ENCODE peak calls at places on chromosomes 12 and 14, in four cellular contexts. M is AG04449, W is hepatocyte, R is transverse colon. H is an unnamed sample.
A peak's percentile ranks its signal among the peaks of the same experiment; 100 is the strongest.

GRCh38 chr12:51823875-51824565 is 24.5 kb downstream of the FIGNL2 start:
- DNase-seq in M (peak; percentile 24), W (peak; percentile 82), R (peak; percentile 34), H (no peak)

GRCh38 chr12:51884676-51885229 is 3.1 kb upstream of the ANKRD33 start:
- DNase-seq in M (no peak), W (peak; percentile 72), R (no peak), H (no peak)

GRCh38 chr14:51597511-51597920 is 54.2 kb upstream of the FRMD6 start:
- DNase-seq in M (peak; percentile 86), W (no peak), R (no peak), H (no peak)

GRCh38 chr12:109934026-109934425 is 34.0 kb downstream of the TCHP start:
- DNase-seq in M (no peak), W (no peak), R (no peak), H (no peak)

GRCh38 chr12:23002381-23002780 is 377.4 kb downstream of the ETNK1 start:
- DNase-seq in M (no peak), W (no peak), R (no peak), H (no peak)

GRCh38 chr12:110203546-110203945 is 77.5 kb upstream of the ATP2A2 start:
- DNase-seq in M (no peak), W (no peak), R (no peak), H (no peak)

GRCh38 chr12:1318327-1319031 is 275.9 kb downstream of the FBXL14 start:
- DNase-seq in M (peak; percentile 29), W (peak; percentile 28), R (no peak), H (no peak)

GRCh38 chr14:36238666-36239363 is 62.3 kb upstream of the PTCSC3 start:
- DNase-seq in M (no peak), W (no peak), R (no peak), H (peak; percentile 12)

GRCh38 chr14:85528080-85528881 is 1.7 kb upstream of the FLRT2 start:
- DNase-seq in M (peak; percentile 72), W (peak; percentile 81), R (no peak), H (peak; percentile 62)

GRCh38 chr14:65472189-65472588 is 59.7 kb downstream of the FUT8 start:
- DNase-seq in M (no peak), W (no peak), R (no peak), H (no peak)

GRCh38 chr12:68800294-68800693 is 7.7 kb upstream of the MDM2 start:
- DNase-seq in M (no peak), W (no peak), R (no peak), H (no peak)

GRCh38 chr12:124172646-124173045 is 122.2 kb upstream of the RFLNA start:
- DNase-seq in M (no peak), W (no peak), R (no peak), H (no peak)

GRCh38 chr12:6765634-6766581 is at the start of gene PTMS:
- DNase-seq in M (no peak), W (peak; percentile 91), R (peak; percentile 79), H (no peak)

GRCh38 chr12:3727877-3728632 is 24.9 kb downstream of the CRACR2A start:
- DNase-seq in M (no peak), W (no peak), R (no peak), H (no peak)

GRCh38 chr12:7609480-7609879 is 56.2 kb downstream of the APOBEC1 start:
- DNase-seq in M (no peak), W (no peak), R (no peak), H (no peak)

GRCh38 chr14:68873379-68873778 is 80.5 kb upstream of the ZFP36L1 start:
- DNase-seq in M (no peak), W (no peak), R (no peak), H (no peak)

GRCh38 chr14:50775357-50775756 is 55.6 kb downstream of the NIN start:
- DNase-seq in M (peak; percentile 82), W (peak; percentile 27), R (no peak), H (peak; percentile 76)

GRCh38 chr12:126807312-126807711 is 1459.7 kb upstream of the TMEM132C start:
- DNase-seq in M (no peak), W (no peak), R (no peak), H (no peak)

GRCh38 chr12:52139579-52140062 is 52.2 kb downstream of the KRT80 start:
- DNase-seq in M (no peak), W (peak; percentile 71), R (peak; percentile 56), H (no peak)

GRCh38 chr12:56164345-56164729 is 6.2 kb downstream of the MYL6 start:
- DNase-seq in M (no peak), W (no peak), R (no peak), H (no peak)

GRCh38 chr12:28253175-28253641 is 63.0 kb downstream of the CCDC91 start:
- DNase-seq in M (no peak), W (no peak), R (no peak), H (no peak)

GRCh38 chr14:92728781-92729364 is 19.6 kb downstream of the LGMN start:
- DNase-seq in M (no peak), W (no peak), R (no peak), H (peak; percentile 79)

GRCh38 chr14:75702107-75702506 is 41.1 kb downstream of the TTLL5 start:
- DNase-seq in M (no peak), W (no peak), R (no peak), H (no peak)

GRCh38 chr12:112815589-112816321 is 24.2 kb downstream of the RPH3A start:
- DNase-seq in M (no peak), W (no peak), R (no peak), H (no peak)

GRCh38 chr12:11500222-11500860 is 105.0 kb upstream of the PRB2 start:
- DNase-seq in M (no peak), W (peak; percentile 95), R (peak; percentile 83), H (peak; percentile 28)

GRCh38 chr12:93167841-93168492 is 209.8 kb upstream of the NUDT4 start:
- DNase-seq in M (no peak), W (peak; percentile 70), R (peak; percentile 42), H (no peak)

GRCh38 chr14:22096511-22096890 is 422.9 kb upstream of the OR4E1 start:
- DNase-seq in M (no peak), W (no peak), R (no peak), H (no peak)

GRCh38 chr12:57864382-57864781 is 17.9 kb upstream of the CTDSP2 start:
- DNase-seq in M (no peak), W (no peak), R (no peak), H (no peak)

GRCh38 chr14:91374897-91375747 is 42.5 kb downstream of the CCDC88C start:
- DNase-seq in M (no peak), W (no peak), R (no peak), H (no peak)

GRCh38 chr14:91378945-91379932 is 38.4 kb downstream of the CCDC88C start:
- DNase-seq in M (no peak), W (no peak), R (peak; percentile 12), H (no peak)

GRCh38 chr14:91377700-91378652 is 39.6 kb downstream of the CCDC88C start:
- DNase-seq in M (no peak), W (no peak), R (peak; percentile 52), H (no peak)

GRCh38 chr14:91375748-91376452 is 41.7 kb downstream of the CCDC88C start:
- DNase-seq in M (no peak), W (no peak), R (no peak), H (no peak)

GRCh38 chr14:91376547-91377477 is 40.8 kb downstream of the CCDC88C start:
- DNase-seq in M (no peak), W (no peak), R (no peak), H (no peak)
- TF ChIP-seq CTCF in M (no peak), W (no peak), R (no peak), H (no peak)

GRCh38 chr12:98416845-98417244 is 98.5 kb upstream of the TMPO start:
- DNase-seq in M (no peak), W (no peak), R (no peak), H (no peak)
- TF ChIP-seq CTCF in M (peak; percentile 23), W (peak; percentile 25), R (no peak), H (peak; percentile 19)

GRCh38 chr14:49621114-49621881 is 699 bp downstream of the MGAT2 start:
- DNase-seq in M (no peak), W (peak; percentile 74), R (peak; percentile 75), H (no peak)
- TF ChIP-seq CTCF in M (no peak), W (no peak), R (no peak), H (no peak)

DNA sequence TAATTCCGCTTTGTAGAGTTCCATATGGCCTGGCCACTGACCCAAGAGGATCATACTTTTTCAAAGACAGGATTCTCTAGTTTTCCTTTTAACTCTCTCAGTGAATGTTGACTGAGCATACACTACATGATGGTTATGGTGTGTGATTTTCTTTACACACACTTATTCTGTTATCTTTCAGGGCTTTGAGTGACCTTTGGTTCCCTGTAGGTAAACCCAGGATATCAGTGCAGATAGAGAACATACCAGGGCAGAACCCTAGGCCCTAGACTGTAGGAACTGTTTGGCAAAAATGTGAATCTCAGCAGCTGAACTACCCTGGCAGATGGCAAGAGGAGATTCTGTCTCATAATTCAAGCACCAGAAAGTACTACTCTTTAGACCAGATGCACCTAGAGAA is 159.6 kb downstream of the KCNA5 start:
- DNase-seq in M (no peak), W (peak; percentile 32), R (no peak), H (no peak)
- TF ChIP-seq CTCF in M (no peak), W (no peak), R (no peak), H (no peak)

GRCh38 chr12:102119674-102120563 is at the start of the genes NUP37 and PARPBP:
- DNase-seq in M (peak; percentile 23), W (peak; percentile 93), R (peak; percentile 91), H (peak; percentile 52)
- TF ChIP-seq CTCF in M (no peak), W (no peak), R (no peak), H (no peak)

GRCh38 chr12:107134558-107134957 is 41.2 kb upstream of the CRY1 start:
- DNase-seq in M (no peak), W (peak; percentile 16), R (no peak), H (no peak)
- TF ChIP-seq CTCF in M (peak; percentile 4), W (peak; percentile 12), R (no peak), H (peak; percentile 38)

DNA sequence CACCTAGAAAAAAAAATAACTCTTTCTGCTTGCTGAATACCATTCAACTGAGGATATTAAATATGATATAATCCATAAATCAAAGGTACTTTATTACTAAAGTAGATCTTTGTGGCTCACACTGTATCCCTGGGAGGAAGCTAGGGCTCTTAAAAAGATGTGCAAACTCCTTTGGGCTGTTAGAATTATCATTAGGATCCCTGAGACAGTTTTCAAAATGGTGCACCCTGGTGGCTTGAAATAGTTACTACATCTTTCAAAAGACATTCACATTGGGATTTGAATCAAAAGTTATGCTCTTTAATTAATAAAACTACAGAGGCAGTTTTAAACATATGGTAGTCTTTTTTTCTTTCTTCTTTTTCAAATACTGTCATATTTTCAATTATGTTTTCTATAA is 228.5 kb upstream of the G2E3 start:
- DNase-seq in M (no peak), W (no peak), R (no peak), H (no peak)
- TF ChIP-seq CTCF in M (peak; percentile 10), W (peak; percentile 22), R (no peak), H (peak; percentile 35)

GRCh38 chr14:28294834-28295440 is 471.6 kb upstream of the FOXG1 start:
- DNase-seq in M (no peak), W (peak; percentile 61), R (no peak), H (no peak)
- TF ChIP-seq CTCF in M (peak; percentile 35), W (peak; percentile 49), R (no peak), H (peak; percentile 32)

H was measured in kidney epithelial cell.